ENCODE peak calls at places on chromosomes 2 and 18, in five cellular contexts. G is IMR-90, S is neural progenitor cell, N is HAP-1, U is upper lobe of left lung. X is an unnamed sample.

GRCh38 chr2:198756166-198756565 is 701.6 kb downstream of the SATB2 start:
- DNase-seq in G (peak; percentile 18), S (no peak), N (no peak), U (no peak), X (no peak)

GRCh38 chr2:9310827-9311226 is 104.2 kb downstream of the ASAP2 start:
- DNase-seq in G (no peak), S (no peak), N (no peak), U (no peak), X (no peak)

GRCh38 chr2:66578067-66578852 is 143.3 kb downstream of the MEIS1 start:
- DNase-seq in G (peak; percentile 76), S (peak; percentile 39), N (no peak), U (no peak), X (no peak)

GRCh38 chr2:240960963-240961876 is 37.2 kb upstream of the SNED1 start:
- DNase-seq in G (no peak), S (no peak), N (no peak), U (peak; percentile 19), X (peak; percentile 17)

GRCh38 chr2:233100192-233100998 is 40.3 kb downstream of the INPP5D start:
- DNase-seq in G (no peak), S (no peak), N (no peak), U (no peak), X (no peak)

GRCh38 chr2:12087671-12088380 is 341.4 kb downstream of the LPIN1 start:
- DNase-seq in G (peak; percentile 42), S (no peak), N (no peak), U (no peak), X (no peak)

GRCh38 chr2:222076978-222077690 is 221.7 kb downstream of the PAX3 start:
- DNase-seq in G (no peak), S (no peak), N (no peak), U (no peak), X (no peak)

GRCh38 chr2:5164806-5165525 is 527.2 kb upstream of the SOX11 start:
- DNase-seq in G (peak; percentile 67), S (no peak), N (no peak), U (no peak), X (no peak)

DNA sequence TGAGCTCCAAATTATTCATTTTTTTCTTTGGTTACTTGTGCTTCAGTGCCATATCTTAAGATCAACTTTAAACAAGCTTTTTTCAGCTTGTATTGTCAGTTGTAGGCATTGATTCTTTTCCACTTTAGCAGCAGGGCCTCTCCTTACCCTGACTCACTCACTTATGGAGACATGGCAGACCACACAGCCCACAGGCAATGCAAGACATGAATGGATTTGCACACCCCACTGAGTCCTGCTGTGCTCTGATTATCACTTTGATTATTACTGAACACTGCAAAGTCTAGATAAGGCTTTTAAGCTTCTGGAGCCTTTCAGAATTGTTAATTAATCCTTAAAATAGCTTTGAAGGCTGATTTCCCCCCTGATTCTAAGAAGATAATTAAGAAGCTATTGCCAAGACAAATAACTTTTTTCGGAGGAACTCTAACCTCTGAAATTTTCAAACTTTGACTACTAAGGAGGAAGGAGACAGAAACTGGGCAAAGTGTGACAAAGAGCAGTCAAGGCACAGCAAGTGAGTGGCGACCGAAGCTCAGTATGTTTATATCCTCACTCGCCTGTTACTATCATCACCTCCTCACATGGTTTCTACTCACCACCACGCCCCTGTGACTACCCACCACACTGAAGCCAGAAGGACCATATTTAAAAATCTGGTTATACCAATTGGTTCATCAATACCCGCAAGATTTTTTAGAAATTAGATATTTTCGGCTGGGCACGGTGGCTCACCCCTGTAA is 43.3 kb downstream of the CACNB4 start:
- DNase-seq in G (no peak), S (no peak), N (no peak), U (no peak), X (no peak)
- H3K27me3 ChIP-seq in G (peaks cover 8% of the 10 kb centered on the region), S (no peaks in the 10 kb centered on the region), N (no peaks in the 10 kb centered on the region), U (no peaks in the 10 kb centered on the region), X (no peaks in the 10 kb centered on the region)

DNA sequence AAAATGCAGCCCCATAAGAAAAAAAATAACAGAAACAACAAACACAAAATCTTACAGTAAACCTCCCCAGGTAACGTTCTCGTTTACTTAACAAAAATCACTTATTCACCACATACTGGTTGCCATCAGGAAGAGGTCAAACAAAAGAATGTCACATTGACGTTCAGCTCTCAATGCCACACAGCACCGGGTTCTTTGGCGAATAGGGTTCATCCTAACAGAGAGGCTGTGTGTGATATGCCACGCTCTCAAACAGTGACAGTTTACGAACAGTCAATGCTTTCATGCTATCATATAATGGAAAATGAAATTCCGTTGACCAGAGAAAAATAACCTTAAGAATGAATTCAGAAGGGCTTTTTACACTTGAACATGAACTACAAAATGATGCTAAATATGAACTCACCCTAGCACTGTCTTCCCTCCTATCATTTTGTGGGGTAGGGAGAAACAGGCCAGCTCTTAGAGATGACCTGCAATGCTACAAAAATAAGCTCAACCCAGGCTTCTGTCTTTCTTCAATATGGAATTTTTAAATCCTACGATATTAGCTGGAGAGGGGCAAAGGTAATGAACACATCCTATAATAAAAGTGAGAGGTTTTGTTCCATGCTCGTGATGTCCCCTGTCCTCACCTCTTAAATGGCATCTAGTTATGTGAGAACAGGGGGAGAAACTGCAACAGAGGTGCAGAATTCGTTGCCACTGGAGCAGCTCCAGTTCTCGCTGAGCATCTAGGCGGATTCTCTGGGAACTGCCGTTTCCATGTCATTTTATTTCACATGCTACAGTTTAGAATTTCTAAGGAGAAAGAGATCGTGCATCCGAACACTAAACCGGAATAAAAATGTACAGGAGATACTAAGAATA is 1.8 kb downstream of the TMEM163 start:
- DNase-seq in G (no peak), S (no peak), N (no peak), U (no peak), X (no peak)
- H3K27me3 ChIP-seq in G (peaks cover 57% of the 10 kb centered on the region), S (peaks cover 81% of the 10 kb centered on the region), N (peaks cover 65% of the 10 kb centered on the region), U (peaks cover 21% of the 10 kb centered on the region), X (no peaks in the 10 kb centered on the region)

GRCh38 chr2:127609031-127609751 is 36.8 kb upstream of the GPR17 start:
- DNase-seq in G (no peak), S (no peak), N (no peak), U (peak; percentile 16), X (no peak)

GRCh38 chr2:127609818-127610217 is 36.1 kb upstream of the GPR17 start:
- DNase-seq in G (no peak), S (no peak), N (no peak), U (no peak), X (no peak)

GRCh38 chr2:127606594-127607398 is 39.2 kb upstream of the GPR17 start:
- DNase-seq in G (no peak), S (no peak), N (no peak), U (peak; percentile 6), X (no peak)

GRCh38 chr2:127607399-127607908 is 38.5 kb upstream of the GPR17 start:
- DNase-seq in G (no peak), S (no peak), N (no peak), U (no peak), X (no peak)

DNA sequence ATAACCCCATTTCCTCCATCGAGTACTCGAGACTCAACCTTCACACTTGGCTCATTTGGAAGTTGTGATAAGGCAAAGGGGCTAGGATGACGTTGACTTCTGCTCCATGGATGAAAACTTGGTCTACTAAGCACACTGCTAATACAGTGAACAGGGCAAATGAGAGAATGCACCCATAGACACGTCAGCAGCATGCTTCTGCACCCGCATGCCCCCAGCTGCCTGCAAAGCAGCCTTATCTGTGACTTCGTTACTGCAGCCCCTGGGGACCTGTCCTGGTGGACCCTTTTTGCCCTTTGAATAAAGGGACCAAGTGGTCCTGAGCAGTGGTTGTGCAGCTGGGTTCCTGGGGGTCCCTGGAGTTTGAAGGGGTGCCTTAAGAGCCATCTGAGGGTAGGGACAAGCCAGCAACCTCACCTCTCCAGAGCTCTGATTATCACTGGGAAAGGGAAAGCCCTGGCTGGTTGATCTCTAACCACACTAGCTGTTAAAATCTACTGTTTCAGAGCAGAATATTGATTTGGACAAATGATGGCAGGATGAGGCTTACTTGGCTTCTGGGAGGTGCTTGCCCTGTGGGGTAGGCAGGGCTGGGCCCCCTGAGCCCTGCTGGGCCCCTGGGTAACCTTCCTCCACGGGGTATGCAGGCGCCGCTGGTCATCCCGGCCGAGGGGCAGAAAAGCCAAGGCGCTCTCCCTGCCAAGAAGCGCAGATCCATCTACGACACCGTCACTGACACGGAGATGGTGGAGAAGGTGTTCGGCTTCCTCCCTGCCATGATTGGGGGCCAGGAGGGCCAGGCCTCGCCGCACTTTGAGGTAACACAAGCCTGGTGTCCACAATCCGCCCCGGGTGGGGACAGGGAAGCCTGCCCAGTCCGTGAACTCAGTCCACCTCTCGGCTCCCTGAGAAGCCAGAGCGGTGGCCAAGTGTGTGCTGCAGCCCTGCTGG is 37.6 kb upstream of the GPR17 start:
- DNase-seq in G (no peak), S (no peak), N (no peak), U (peak; percentile 18), X (no peak)
- H3K27me3 ChIP-seq in G (peaks cover 18% of the 10 kb centered on the region), S (no peaks in the 10 kb centered on the region), N (no peaks in the 10 kb centered on the region), U (no peaks in the 10 kb centered on the region), X (no peaks in the 10 kb centered on the region)

GRCh38 chr2:239639366-239640185 is 238.8 kb upstream of the HDAC4 start:
- DNase-seq in G (no peak), S (no peak), N (no peak), U (no peak), X (no peak)
- H3K27me3 ChIP-seq in G (no peaks in the 10 kb centered on the region), S (no peaks in the 10 kb centered on the region), N (no peaks in the 10 kb centered on the region), U (no peaks in the 10 kb centered on the region), X (no peaks in the 10 kb centered on the region)

DNA sequence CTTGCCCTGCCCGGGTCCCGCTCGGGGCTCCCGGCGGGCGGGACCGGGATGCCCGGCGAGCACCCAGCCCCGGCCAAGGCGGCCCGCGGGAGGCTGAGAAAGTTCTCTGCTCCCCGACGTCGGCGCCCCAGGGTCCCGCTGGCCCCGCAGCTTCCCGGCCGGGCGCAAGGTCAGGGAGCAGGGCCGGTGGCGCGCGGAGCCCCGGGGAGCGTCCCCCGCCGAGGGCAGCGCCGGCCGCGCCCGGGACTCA is 331 bp downstream of the SERPINE2 start:
- DNase-seq in G (no peak), S (no peak), N (no peak), U (no peak), X (no peak)
- H3K27me3 ChIP-seq in G (peaks cover 13% of the 10 kb centered on the region), S (peaks cover 48% of the 10 kb centered on the region), N (peaks cover 51% of the 10 kb centered on the region), U (peaks cover 17% of the 10 kb centered on the region), X (no peaks in the 10 kb centered on the region)

GRCh38 chr2:218882463-218882821 is 1.8 kb downstream of the WNT10A start:
- DNase-seq in G (no peak), S (no peak), N (no peak), U (no peak), X (no peak)

GRCh38 chr2:218883491-218884490 is 3.1 kb downstream of the WNT10A start:
- DNase-seq in G (no peak), S (peak; percentile 81), N (no peak), U (no peak), X (peak; percentile 76)

GRCh38 chr2:218884519-218884918 is 3.9 kb downstream of the WNT10A start:
- DNase-seq in G (no peak), S (no peak), N (no peak), U (no peak), X (no peak)

GRCh38 chr2:218881744-218882462 is 1.3 kb downstream of the WNT10A start:
- DNase-seq in G (no peak), S (no peak), N (no peak), U (no peak), X (no peak)

GRCh38 chr2:218882866-218883366 is 2.3 kb downstream of the WNT10A start:
- DNase-seq in G (no peak), S (no peak), N (no peak), U (no peak), X (no peak)
- H3K27me3 ChIP-seq in G (peaks cover 90% of the 10 kb centered on the region), S (peaks cover 100% of the 10 kb centered on the region), N (peaks cover 17% of the 10 kb centered on the region), U (peaks cover 53% of the 10 kb centered on the region), X (no peaks in the 10 kb centered on the region)

DNA sequence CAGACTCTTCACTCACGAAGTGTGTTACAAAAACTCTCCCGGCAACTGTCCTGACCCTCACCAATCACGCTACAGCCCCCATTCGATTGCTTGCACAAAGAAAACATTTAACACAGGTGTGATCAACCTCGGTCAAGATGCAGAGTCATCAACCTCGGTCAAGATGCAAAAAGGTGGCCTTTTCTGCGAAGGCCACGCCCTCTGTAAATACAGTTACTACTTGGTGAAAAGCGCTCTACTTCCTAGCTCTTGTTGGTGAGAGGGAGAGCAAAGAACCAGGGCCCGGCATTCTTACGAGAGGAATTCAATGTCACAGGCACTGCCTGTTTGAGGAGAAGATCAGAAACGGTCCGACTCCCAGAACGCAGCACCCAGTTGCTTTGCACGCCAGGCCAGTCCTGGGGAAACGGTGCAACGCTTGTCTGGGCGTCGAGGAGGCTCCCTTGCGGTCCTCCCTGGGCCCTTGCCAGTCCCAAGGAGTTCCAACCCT is 2.0 kb downstream of the PIEZO2 start:
- DNase-seq in G (no peak), S (no peak), N (no peak), U (no peak), X (no peak)
- H3K27me3 ChIP-seq in G (peaks cover 12% of the 10 kb centered on the region), S (peaks cover 74% of the 10 kb centered on the region), N (no peaks in the 10 kb centered on the region), U (peaks cover 19% of the 10 kb centered on the region), X (no peaks in the 10 kb centered on the region)